ENCODE peak calls at places on chromosomes 1 and 21, in eight cellular contexts. I is left kidney; C is activated T-cell treated with anti-CD3 and anti-CD28 coated beads for 1 hour; U is non-pigmented ciliary epithelial cell; Z is amniotic stem cell; L is activated CD4-positive, alpha-beta memory T cell treated with anti-CD3 and anti-CD28 coated beads, Interleukin-2, amount 10 ng/mL, durations not matched to agents 7 days and 5 days; Y is NCI-H748 treated with DMSO at 0.1 percent for 48 hours; G is amniotic epithelial cell. W is an unnamed sample.

GRCh38 chr1:44653107-44653964 is 20.9 kb downstream of the TMEM53 start:
- DNase-seq in I (no peak), C (no peak), U (no peak), Z (no peak), L (no peak), Y (no peak), G (no peak), W (no peak)

GRCh38 chr21:17775431-17776126 is 43.6 kb downstream of the C21orf91 start:
- DNase-seq in I (no peak), C (no peak), U (no peak), Z (no peak), L (peak), Y (no peak), G (no peak), W (no peak)

GRCh38 chr1:159869173-159869572 is 6.7 kb upstream of the VSIG8 start:
- DNase-seq in I (no peak), C (no peak), U (no peak), Z (peak), L (peak), Y (no peak), G (peak), W (no peak)

GRCh38 chr1:154745286-154745731 is 124.8 kb downstream of the KCNN3 start:
- DNase-seq in I (no peak), C (no peak), U (no peak), Z (no peak), L (peak), Y (no peak), G (no peak), W (no peak)

GRCh38 chr21:41965447-41966340 is 11.9 kb upstream of the C2CD2 start:
- DNase-seq in I (no peak), C (no peak), U (no peak), Z (no peak), L (peak), Y (no peak), G (no peak), W (no peak)

GRCh38 chr1:226355679-226356583 is 47.0 kb upstream of the LIN9 start:
- DNase-seq in I (peak), C (no peak), U (no peak), Z (no peak), L (no peak), Y (no peak), G (no peak), W (no peak)

GRCh38 chr1:245500546-245500945 is 345.8 kb downstream of the KIF26B start:
- DNase-seq in I (no peak), C (no peak), U (peak), Z (peak), L (no peak), Y (no peak), G (peak), W (no peak)

GRCh38 chr21:45328198-45329087 is 40.7 kb upstream of the POFUT2 start:
- DNase-seq in I (peak), C (no peak), U (no peak), Z (no peak), L (no peak), Y (no peak), G (no peak), W (no peak)

GRCh38 chr21:14251336-14251735 is 35.4 kb downstream of the RBM11 start:
- DNase-seq in I (no peak), C (no peak), U (no peak), Z (no peak), L (no peak), Y (no peak), G (no peak), W (no peak)

GRCh38 chr1:27111771-27112573 is 43.0 kb downstream of the SLC9A1 start:
- DNase-seq in I (peak), C (peak), U (peak), Z (peak), L (peak), Y (no peak), G (peak), W (peak)

GRCh38 chr1:206457408-206457807 is 12.9 kb upstream of the IKBKE start:
- DNase-seq in I (no peak), C (no peak), U (no peak), Z (no peak), L (peak), Y (no peak), G (no peak), W (no peak)

GRCh38 chr1:19625264-19625663 is 18.8 kb upstream of the NBL1 start:
- DNase-seq in I (no peak), C (no peak), U (no peak), Z (no peak), L (no peak), Y (no peak), G (no peak), W (no peak)

GRCh38 chr1:206892351-206892984 is 4.8 kb upstream of the IL24 start:
- DNase-seq in I (no peak), C (no peak), U (no peak), Z (no peak), L (no peak), Y (no peak), G (peak), W (no peak)

W was measured in mesothelial cell of epicardium.